ENCODE peak calls at places on chromosomes 3 and 15, in five cellular contexts. One of them, this sample, is unnamed.

GRCh38 chr15:73695773-73696640 is 11.8 kb downstream of the CD276 start:
- DNase-seq in mesenchymal stem cell: no peak
- DNase-seq in foreskin keratinocyte: no peak
- DNase-seq in GM10248: no peak
- DNase-seq in upper lobe of right lung: peak; percentile 56
- DNase-seq in this sample: no peak

GRCh38 chr3:184230081-184230602 is 757 bp downstream of the VWA5B2 start:
- DNase-seq in mesenchymal stem cell: no peak
- DNase-seq in foreskin keratinocyte: no peak
- DNase-seq in GM10248: peak; percentile 55
- DNase-seq in upper lobe of right lung: no peak
- DNase-seq in this sample: no peak

GRCh38 chr3:9727041-9727595 is 4.4 kb upstream of the BRPF1 start:
- DNase-seq in mesenchymal stem cell: no peak
- DNase-seq in foreskin keratinocyte: no peak
- DNase-seq in GM10248: peak; percentile 34
- DNase-seq in upper lobe of right lung: no peak
- DNase-seq in this sample: no peak

GRCh38 chr3:119350114-119350513 is 55.9 kb downstream of the ARHGAP31 start:
- DNase-seq in mesenchymal stem cell: no peak
- DNase-seq in foreskin keratinocyte: no peak
- DNase-seq in GM10248: no peak
- DNase-seq in upper lobe of right lung: no peak
- DNase-seq in this sample: no peak

GRCh38 chr15:99142562-99142961 is 37.7 kb downstream of the SYNM start:
- DNase-seq in mesenchymal stem cell: no peak
- DNase-seq in foreskin keratinocyte: no peak
- DNase-seq in GM10248: no peak
- DNase-seq in upper lobe of right lung: no peak
- DNase-seq in this sample: no peak

GRCh38 chr15:61748529-61748928 is 311.7 kb downstream of the VPS13C start:
- DNase-seq in mesenchymal stem cell: no peak
- DNase-seq in foreskin keratinocyte: peak; percentile 72
- DNase-seq in GM10248: no peak
- DNase-seq in upper lobe of right lung: no peak
- DNase-seq in this sample: no peak

GRCh38 chr3:45943207-45943846 is at the start of gene CXCR6:
- DNase-seq in mesenchymal stem cell: no peak
- DNase-seq in foreskin keratinocyte: no peak
- DNase-seq in GM10248: no peak
- DNase-seq in upper lobe of right lung: no peak
- DNase-seq in this sample: peak; percentile 8

GRCh38 chr3:185631508-185632206 is 45.6 kb downstream of the SENP2 start:
- DNase-seq in mesenchymal stem cell: peak; percentile 39
- DNase-seq in foreskin keratinocyte: no peak
- DNase-seq in GM10248: no peak
- DNase-seq in upper lobe of right lung: no peak
- DNase-seq in this sample: no peak

GRCh38 chr15:98823012-98823458 is 174.7 kb downstream of the IGF1R start:
- DNase-seq in mesenchymal stem cell: peak; percentile 82
- DNase-seq in foreskin keratinocyte: peak; percentile 42
- DNase-seq in GM10248: no peak
- DNase-seq in upper lobe of right lung: no peak
- DNase-seq in this sample: no peak

GRCh38 chr15:91879148-91879547 is 25.6 kb downstream of the SLCO3A1 start:
- DNase-seq in mesenchymal stem cell: no peak
- DNase-seq in foreskin keratinocyte: no peak
- DNase-seq in GM10248: no peak
- DNase-seq in upper lobe of right lung: no peak
- DNase-seq in this sample: no peak

GRCh38 chr15:47663106-47663505 is 54.2 kb upstream of the SEMA6D start:
- DNase-seq in mesenchymal stem cell: peak; percentile 45
- DNase-seq in foreskin keratinocyte: no peak
- DNase-seq in GM10248: no peak
- DNase-seq in upper lobe of right lung: no peak
- DNase-seq in this sample: no peak

GRCh38 chr3:36219398-36219797 is 160.9 kb upstream of the STAC start:
- DNase-seq in mesenchymal stem cell: peak; percentile 15
- DNase-seq in foreskin keratinocyte: peak; percentile 14
- DNase-seq in GM10248: no peak
- DNase-seq in upper lobe of right lung: no peak
- DNase-seq in this sample: no peak

GRCh38 chr3:111173328-111173900 is 101.8 kb downstream of the NECTIN3 start:
- DNase-seq in mesenchymal stem cell: no peak
- DNase-seq in foreskin keratinocyte: peak; percentile 16
- DNase-seq in GM10248: no peak
- DNase-seq in upper lobe of right lung: no peak
- DNase-seq in this sample: no peak